ENCODE peak calls at places on chromosomes 6 and 20, in four cellular contexts. One of them, this sample, is unnamed.

GRCh38 chr20:346640-347316 is at the start of gene NRSN2:
- DNase-seq in K562: peak
- DNase-seq in H1: no peak
- DNase-seq in GM12878: no peak
- DNase-seq in this sample: peak

GRCh38 chr6:84556541-84557335 is 207.7 kb downstream of the TBX18 start:
- DNase-seq in K562: no peak
- DNase-seq in H1: no peak
- DNase-seq in GM12878: no peak
- DNase-seq in this sample: no peak

GRCh38 chr6:52517502-52518278 is 59.2 kb downstream of the TRAM2 start:
- DNase-seq in K562: peak
- DNase-seq in H1: peak
- DNase-seq in GM12878: no peak
- DNase-seq in this sample: peak

GRCh38 chr6:162069995-162070394 is 657.6 kb downstream of the PRKN start:
- DNase-seq in K562: no peak
- DNase-seq in H1: no peak
- DNase-seq in GM12878: no peak
- DNase-seq in this sample: no peak

GRCh38 chr20:49385471-49385870 is 97.0 kb downstream of the KCNB1 start:
- DNase-seq in K562: peak
- DNase-seq in H1: no peak
- DNase-seq in GM12878: no peak
- DNase-seq in this sample: peak

GRCh38 chr6:142822882-142823578 is 121.9 kb downstream of the HIVEP2 start:
- DNase-seq in K562: peak
- DNase-seq in H1: peak
- DNase-seq in GM12878: no peak
- DNase-seq in this sample: peak

GRCh38 chr20:35630636-35631035 is 15.0 kb downstream of the SPAG4 start:
- DNase-seq in K562: no peak
- DNase-seq in H1: no peak
- DNase-seq in GM12878: no peak
- DNase-seq in this sample: no peak

GRCh38 chr6:113842165-113842564 is 15.0 kb upstream of the MARCKS start:
- DNase-seq in K562: no peak
- DNase-seq in H1: no peak
- DNase-seq in GM12878: no peak
- DNase-seq in this sample: no peak

GRCh38 chr6:138231399-138231886 is 13.2 kb upstream of the PBOV1 start:
- DNase-seq in K562: no peak
- DNase-seq in H1: no peak
- DNase-seq in GM12878: no peak
- DNase-seq in this sample: no peak

GRCh38 chr20:51687071-51687470 is 81.1 kb downstream of the ATP9A start:
- DNase-seq in K562: no peak
- DNase-seq in H1: no peak
- DNase-seq in GM12878: no peak
- DNase-seq in this sample: no peak
- TF ChIP-seq TAF1 in K562: no peak
- TF ChIP-seq TAF1 in H1: no peak
- TF ChIP-seq TAF1 in GM12878: no peak
- TF ChIP-seq TAF1 in this sample: no peak

DNA sequence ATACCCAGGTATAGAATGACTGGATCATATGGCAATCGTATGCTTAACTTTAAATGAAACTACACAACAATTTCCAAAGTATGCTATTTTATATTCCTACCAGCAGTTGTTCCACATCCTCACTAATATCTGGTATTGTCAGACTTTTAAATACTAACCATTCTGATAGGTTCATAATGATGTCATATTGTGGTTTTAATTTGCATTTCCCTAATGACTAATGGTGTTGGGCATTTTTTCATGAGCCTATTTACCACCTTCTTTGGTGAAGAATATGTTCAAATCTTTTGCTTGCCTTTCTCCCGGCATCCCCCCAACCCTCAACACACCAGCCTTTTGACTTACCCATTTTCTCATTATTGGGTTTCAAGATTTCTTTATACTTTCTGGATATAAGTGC is 96.2 kb upstream of the HMGN3 start:
- DNase-seq in K562: no peak
- DNase-seq in H1: no peak
- DNase-seq in GM12878: no peak
- DNase-seq in this sample: no peak
- TF ChIP-seq SIN3A in K562: no peak
- TF ChIP-seq SIN3A in H1: no peak
- TF ChIP-seq SIN3A in GM12878: no peak
- TF ChIP-seq SIN3A in this sample: no peak

DNA sequence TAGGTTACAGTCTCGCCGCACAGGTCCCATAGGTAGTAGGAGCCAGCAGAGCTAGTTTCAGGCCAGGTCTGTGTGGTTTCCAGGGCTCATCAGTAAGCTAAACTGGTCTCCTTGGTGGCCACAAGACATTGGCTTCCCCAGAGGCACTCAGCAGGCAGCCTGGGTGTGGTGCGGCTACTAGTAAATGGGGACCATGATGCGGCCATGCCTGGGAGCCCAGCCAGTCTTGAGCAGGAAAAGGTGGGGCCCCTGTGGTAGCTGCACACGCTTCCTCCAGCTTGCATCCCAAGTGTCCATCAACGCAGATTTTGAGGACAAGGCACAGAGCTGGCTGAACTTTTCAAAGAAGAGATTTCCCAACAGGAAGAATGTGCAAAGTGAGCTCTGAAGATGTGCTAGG is 107.5 kb upstream of the NAA20 start:
- DNase-seq in K562: no peak
- DNase-seq in H1: no peak
- DNase-seq in GM12878: no peak
- DNase-seq in this sample: no peak
- TF ChIP-seq TAF1 in K562: no peak
- TF ChIP-seq TAF1 in H1: no peak
- TF ChIP-seq TAF1 in GM12878: no peak
- TF ChIP-seq TAF1 in this sample: no peak

GRCh38 chr20:2538356-2538755 is 2.0 kb downstream of the TMC2 start:
- DNase-seq in K562: no peak
- DNase-seq in H1: no peak
- DNase-seq in GM12878: no peak
- DNase-seq in this sample: no peak

GRCh38 chr20:2538931-2539330 is 2.6 kb downstream of the TMC2 start:
- DNase-seq in K562: no peak
- DNase-seq in H1: no peak
- DNase-seq in GM12878: no peak
- DNase-seq in this sample: no peak

GRCh38 chr20:2535711-2536561 is 437 bp upstream of the TMC2 start:
- DNase-seq in K562: no peak
- DNase-seq in H1: no peak
- DNase-seq in GM12878: no peak
- DNase-seq in this sample: no peak

GRCh38 chr20:2536562-2536986 is at the start of gene TMC2:
- DNase-seq in K562: no peak
- DNase-seq in H1: no peak
- DNase-seq in GM12878: no peak
- DNase-seq in this sample: no peak

DNA sequence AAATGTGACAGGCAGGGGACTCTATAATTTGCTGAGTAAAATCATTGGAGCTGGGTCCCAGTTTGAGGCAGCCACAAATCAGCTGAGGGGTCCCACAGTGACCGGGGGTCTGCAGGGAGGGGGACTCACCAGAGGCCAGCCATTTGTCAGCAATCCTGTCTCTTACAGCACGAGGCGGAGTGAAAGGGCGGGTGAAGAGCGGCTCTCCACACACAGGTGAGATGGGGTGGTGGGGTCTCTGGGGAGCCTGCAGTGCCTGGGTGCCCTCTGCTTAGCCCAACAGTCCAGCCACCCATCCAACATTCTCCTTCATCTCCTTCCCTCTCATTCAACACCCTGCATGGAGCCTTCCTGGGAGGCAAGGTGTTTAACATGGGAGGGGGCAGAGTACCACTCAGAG is 728 bp downstream of the TMC2 start:
- DNase-seq in K562: no peak
- DNase-seq in H1: no peak
- DNase-seq in GM12878: no peak
- DNase-seq in this sample: no peak
- TF ChIP-seq SIN3A in K562: no peak
- TF ChIP-seq SIN3A in H1: no peak
- TF ChIP-seq SIN3A in GM12878: no peak
- TF ChIP-seq SIN3A in this sample: no peak

GRCh38 chr6:87154641-87155271 is 609 bp upstream of the ZNF292 start:
- DNase-seq in K562: peak
- DNase-seq in H1: no peak
- DNase-seq in GM12878: peak
- DNase-seq in this sample: peak
- TF ChIP-seq TAF1 in K562: no peak
- TF ChIP-seq TAF1 in H1: no peak
- TF ChIP-seq TAF1 in GM12878: peak
- TF ChIP-seq TAF1 in this sample: peak

DNA sequence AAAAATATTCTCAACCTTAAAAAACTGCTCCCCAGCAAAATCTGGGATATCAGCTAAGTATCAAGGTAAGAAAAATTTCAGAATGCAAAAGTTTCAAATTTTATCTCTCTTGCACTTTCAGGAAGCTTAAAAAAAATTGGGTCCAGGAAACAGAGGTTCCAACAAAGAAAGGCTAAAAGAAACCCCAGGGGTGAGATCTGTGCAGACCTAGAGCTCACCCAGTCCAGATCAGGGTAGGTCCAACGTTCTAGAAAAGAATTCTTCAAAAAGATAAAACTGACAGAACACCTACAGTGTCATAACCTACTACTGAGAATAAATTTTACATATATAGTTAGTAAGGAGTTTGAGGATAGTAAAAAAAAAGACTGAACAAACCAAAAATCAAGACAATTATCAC is 23.5 kb downstream of the ILRUN start:
- DNase-seq in K562: no peak
- DNase-seq in H1: no peak
- DNase-seq in GM12878: no peak
- DNase-seq in this sample: no peak
- TF ChIP-seq SIN3A in K562: no peak
- TF ChIP-seq SIN3A in H1: no peak
- TF ChIP-seq SIN3A in GM12878: no peak
- TF ChIP-seq SIN3A in this sample: no peak

GRCh38 chr6:118565317-118565960 is 17.3 kb downstream of the PLN start:
- DNase-seq in K562: peak
- DNase-seq in H1: no peak
- DNase-seq in GM12878: peak
- DNase-seq in this sample: peak

GRCh38 chr6:118567974-118568373 is 19.9 kb downstream of the PLN start:
- DNase-seq in K562: no peak
- DNase-seq in H1: no peak
- DNase-seq in GM12878: no peak
- DNase-seq in this sample: no peak

GRCh38 chr6:118569498-118569897 is 21.4 kb downstream of the PLN start:
- DNase-seq in K562: no peak
- DNase-seq in H1: no peak
- DNase-seq in GM12878: no peak
- DNase-seq in this sample: no peak

GRCh38 chr6:118574051-118574865 is 26.2 kb downstream of the PLN start:
- DNase-seq in K562: no peak
- DNase-seq in H1: no peak
- DNase-seq in GM12878: no peak
- DNase-seq in this sample: no peak

DNA sequence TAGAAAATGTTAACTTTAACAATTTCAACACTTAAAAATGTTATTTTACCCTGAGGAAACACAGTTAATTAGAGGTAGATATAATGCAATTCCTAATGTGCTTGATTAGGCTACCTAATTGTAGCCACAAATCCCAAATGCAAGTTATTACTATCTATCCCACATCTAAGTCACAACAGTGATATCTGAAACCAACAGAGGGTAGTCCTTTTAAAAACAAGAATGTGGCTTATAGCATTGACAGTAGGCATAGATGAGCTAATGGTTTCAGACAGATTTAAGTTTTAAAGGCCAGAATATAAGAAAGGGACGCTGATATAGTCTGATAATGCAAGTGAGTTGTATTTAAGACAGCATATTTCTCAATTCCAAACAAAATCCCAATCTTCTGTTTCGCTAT is 23.0 kb downstream of the PLN start:
- DNase-seq in K562: no peak
- DNase-seq in H1: no peak
- DNase-seq in GM12878: no peak
- DNase-seq in this sample: no peak
- TF ChIP-seq TAF1 in K562: no peak
- TF ChIP-seq TAF1 in H1: no peak
- TF ChIP-seq TAF1 in GM12878: no peak
- TF ChIP-seq TAF1 in this sample: no peak

DNA sequence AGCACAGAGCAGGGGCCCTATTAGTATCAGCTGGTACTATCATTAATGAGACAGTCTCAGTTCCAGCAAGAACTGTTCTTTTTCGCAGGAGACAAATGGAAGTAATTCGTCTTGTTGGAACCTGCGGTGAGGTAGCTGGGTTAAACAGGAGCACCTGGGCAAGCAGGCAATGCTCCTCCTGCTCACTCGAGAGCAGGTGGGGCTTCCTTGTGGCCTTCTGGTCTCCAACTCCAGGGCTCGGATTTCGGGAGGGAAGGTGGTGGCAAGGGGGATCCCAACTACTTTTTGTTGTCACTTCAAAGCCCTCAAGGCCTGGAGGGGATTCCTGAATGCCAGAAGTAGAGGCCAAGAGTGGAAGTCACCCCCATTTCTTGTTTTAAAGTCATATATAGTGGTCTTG is 1.3 kb upstream of the SPEF1 start:
- DNase-seq in K562: no peak
- DNase-seq in H1: no peak
- DNase-seq in GM12878: no peak
- DNase-seq in this sample: no peak
- TF ChIP-seq SIN3A in K562: no peak
- TF ChIP-seq SIN3A in H1: no peak
- TF ChIP-seq SIN3A in GM12878: no peak
- TF ChIP-seq SIN3A in this sample: no peak

GRCh38 chr6:20633566-20634340 is 99.5 kb downstream of the CDKAL1 start:
- DNase-seq in K562: no peak
- DNase-seq in H1: no peak
- DNase-seq in GM12878: no peak
- DNase-seq in this sample: no peak
- TF ChIP-seq TAF1 in K562: no peak
- TF ChIP-seq TAF1 in H1: no peak
- TF ChIP-seq TAF1 in GM12878: no peak
- TF ChIP-seq TAF1 in this sample: no peak

This sample was measured in SK-N-SH.